ENCODE peak calls at places on chromosome 6, in six cellular contexts. Z is brain microvascular endothelial cell, R is stomach, U is uterus, L is mammary epithelial cell, K is dorsolateral prefrontal cortex. C is an unnamed sample.

GRCh38 chr6:141359953-141360352 is 772.8 kb upstream of the GJE1 start:
- DNase-seq in Z (peak), R (no peak), U (peak), L (no peak), K (no peak), C (no peak)

GRCh38 chr6:84967389-84967788 is 203.0 kb upstream of the TBX18 start:
- DNase-seq in Z (peak), R (no peak), U (no peak), L (peak), K (no peak), C (no peak)

GRCh38 chr6:32092760-32093497 is 16.2 kb downstream of the TNXB start:
- DNase-seq in Z (no peak), R (no peak), U (peak), L (no peak), K (no peak), C (peak)

GRCh38 chr6:81263531-81264168 is 488.8 kb downstream of the TENT5A start:
- DNase-seq in Z (no peak), R (no peak), U (no peak), L (no peak), K (no peak), C (no peak)

GRCh38 chr6:85866373-85866740 is 223.7 kb upstream of the SYNCRIP start:
- DNase-seq in Z (no peak), R (no peak), U (no peak), L (no peak), K (no peak), C (no peak)

GRCh38 chr6:37650071-37650481 is 47.6 kb downstream of the MDGA1 start:
- DNase-seq in Z (no peak), R (no peak), U (no peak), L (no peak), K (no peak), C (no peak)

GRCh38 chr6:164014716-164015484 is 600.4 kb downstream of the QKI start:
- DNase-seq in Z (no peak), R (no peak), U (no peak), L (no peak), K (no peak), C (no peak)

GRCh38 chr6:134908906-134909516 is 40.9 kb downstream of the ALDH8A1 start:
- DNase-seq in Z (peak), R (peak), U (peak), L (peak), K (peak), C (peak)

GRCh38 chr6:112015725-112016124 is 38.2 kb upstream of the CCN6 start:
- DNase-seq in Z (no peak), R (no peak), U (no peak), L (peak), K (no peak), C (no peak)

GRCh38 chr6:54805077-54805476 is 41.5 kb upstream of the FAM83B start:
- DNase-seq in Z (no peak), R (no peak), U (no peak), L (no peak), K (no peak), C (no peak)

GRCh38 chr6:20400476-20401402 is 940 bp upstream of the E2F3 start:
- DNase-seq in Z (peak), R (no peak), U (peak), L (peak), K (no peak), C (peak)

GRCh38 chr6:156729248-156729647 is 47.9 kb upstream of the ARID1B start:
- DNase-seq in Z (peak), R (no peak), U (no peak), L (peak), K (no peak), C (no peak)

GRCh38 chr6:142605922-142606321 is 304.1 kb downstream of the ADGRG6 start:
- DNase-seq in Z (peak), R (no peak), U (no peak), L (peak), K (no peak), C (no peak)

GRCh38 chr6:142482973-142483372 is 181.2 kb downstream of the ADGRG6 start:
- DNase-seq in Z (no peak), R (no peak), U (no peak), L (no peak), K (no peak), C (no peak)

GRCh38 chr6:16394651-16395050 is 156.3 kb downstream of the GMPR start:
- DNase-seq in Z (no peak), R (no peak), U (no peak), L (no peak), K (no peak), C (no peak)

GRCh38 chr6:79949235-79949634 is 1.9 kb upstream of the ELOVL4 start:
- DNase-seq in Z (peak), R (peak), U (no peak), L (peak), K (no peak), C (no peak)

GRCh38 chr6:143691900-143692572 is 14.3 kb downstream of the PHACTR2 start:
- DNase-seq in Z (no peak), R (no peak), U (no peak), L (no peak), K (no peak), C (no peak)

GRCh38 chr6:161836643-161837448 is 563.0 kb upstream of the AGPAT4 start:
- DNase-seq in Z (no peak), R (no peak), U (no peak), L (no peak), K (no peak), C (no peak)

GRCh38 chr6:26432622-26433021 is 7.7 kb upstream of the BTN3A3 start:
- DNase-seq in Z (peak), R (no peak), U (no peak), L (no peak), K (no peak), C (no peak)

GRCh38 chr6:24910850-24911712 is 24.7 kb downstream of the RIPOR2 start:
- DNase-seq in Z (no peak), R (peak), U (peak), L (peak), K (peak), C (peak)

GRCh38 chr6:21355638-21356037 is 237.9 kb upstream of the SOX4 start:
- DNase-seq in Z (no peak), R (no peak), U (no peak), L (no peak), K (no peak), C (no peak)

GRCh38 chr6:24775520-24776058 is 852 bp downstream of the GMNN start:
- DNase-seq in Z (peak), R (no peak), U (no peak), L (peak), K (no peak), C (no peak)

GRCh38 chr6:75437451-75438185 is 56.0 kb downstream of the FILIP1 start:
- DNase-seq in Z (peak), R (no peak), U (no peak), L (peak), K (no peak), C (no peak)

GRCh38 chr6:72787521-72788031 is 165.7 kb downstream of the KCNQ5 start:
- DNase-seq in Z (peak), R (no peak), U (no peak), L (peak), K (no peak), C (peak)

GRCh38 chr6:39446909-39447308 is 124.4 kb upstream of the KCNK16 start:
- DNase-seq in Z (no peak), R (no peak), U (no peak), L (no peak), K (no peak), C (no peak)

GRCh38 chr6:157182503-157183254 is 140.6 kb downstream of the TMEM242 start:
- DNase-seq in Z (no peak), R (no peak), U (no peak), L (no peak), K (no peak), C (no peak)

GRCh38 chr6:110537208-110538123 is 61.1 kb upstream of the SLC22A16 start:
- DNase-seq in Z (peak), R (no peak), U (no peak), L (peak), K (no peak), C (no peak)

GRCh38 chr6:157240059-157240959 is 83.0 kb downstream of the TMEM242 start:
- DNase-seq in Z (no peak), R (no peak), U (peak), L (no peak), K (peak), C (peak)

GRCh38 chr6:53827485-53827884 is 32.7 kb downstream of the LRRC1 start:
- DNase-seq in Z (no peak), R (no peak), U (no peak), L (peak), K (no peak), C (no peak)

GRCh38 chr6:45156075-45156474 is 172.1 kb upstream of the RUNX2 start:
- DNase-seq in Z (no peak), R (no peak), U (no peak), L (no peak), K (no peak), C (no peak)

GRCh38 chr6:28134015-28134414 is 7.7 kb upstream of the ZKSCAN8 start:
- DNase-seq in Z (peak), R (no peak), U (no peak), L (peak), K (no peak), C (no peak)
- TF ChIP-seq CTCF in Z (peak), R (no peak), U (no peak), L (peak), K (no peak), C (peak)

DNA sequence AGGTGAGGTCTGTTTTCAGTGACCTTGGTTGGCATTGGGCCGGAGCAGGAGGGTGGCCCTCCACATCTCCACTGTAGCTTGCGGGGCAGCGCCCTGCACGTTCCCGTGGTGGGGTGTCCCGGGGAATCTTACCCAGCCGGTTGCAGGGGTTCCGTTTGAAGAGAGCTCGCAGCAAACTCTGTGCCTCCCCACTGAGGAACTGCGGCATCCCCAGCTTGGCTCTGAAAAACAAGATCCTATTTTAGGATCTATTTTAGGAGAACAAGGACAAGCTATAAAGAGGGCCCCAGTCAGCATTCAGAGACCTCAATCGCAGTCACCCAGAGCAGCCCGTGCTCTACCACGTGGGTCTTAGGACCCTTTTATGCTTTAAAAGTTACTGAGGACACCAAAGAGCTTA is 97.8 kb downstream of the RAMACL start:
- DNase-seq in Z (no peak), R (no peak), U (no peak), L (no peak), K (peak), C (peak)
- H3K27ac ChIP-seq in Z (no peak), R (peak), U (peak), L (no peak), K (peak), C (peak)

GRCh38 chr6:31041372-31041974 is 31.2 kb downstream of the MUC22 start:
- DNase-seq in Z (no peak), R (peak), U (no peak), L (no peak), K (no peak), C (no peak)
- TF ChIP-seq CTCF in Z (no peak), R (no peak), U (no peak), L (no peak), K (no peak), C (no peak)

GRCh38 chr6:41577865-41578713 is 31.9 kb downstream of the FOXP4 start:
- DNase-seq in Z (no peak), R (peak), U (no peak), L (peak), K (no peak), C (no peak)

GRCh38 chr6:41578714-41579610 is 32.8 kb downstream of the FOXP4 start:
- DNase-seq in Z (no peak), R (no peak), U (no peak), L (no peak), K (no peak), C (no peak)

GRCh38 chr6:41576667-41577066 is 30.5 kb downstream of the FOXP4 start:
- DNase-seq in Z (no peak), R (no peak), U (no peak), L (no peak), K (no peak), C (no peak)

GRCh38 chr6:41575598-41575997 is 29.4 kb downstream of the FOXP4 start:
- DNase-seq in Z (no peak), R (no peak), U (no peak), L (no peak), K (no peak), C (no peak)

GRCh38 chr6:41577356-41577864 is 31.2 kb downstream of the FOXP4 start:
- DNase-seq in Z (no peak), R (no peak), U (no peak), L (no peak), K (no peak), C (no peak)
- H3K27ac ChIP-seq in Z (no peak), R (peak), U (no peak), L (no peak), K (peak), C (no peak)

C was measured in psoas muscle.